ENCODE peak calls at places on chromosomes 12 and 14, in four cellular contexts. X is H1, B is HepG2, Q is K562. V is an unnamed sample.

GRCh38 chr12:93107943-93108342 is 178.8 kb upstream of the EEA1 start:
- DNase-seq in B (no peak), X (no peak), Q (no peak), V (no peak)

GRCh38 chr12:58369576-58369975 is 428.2 kb downstream of the ATP23 start:
- DNase-seq in X (no peak), B (no peak), Q (no peak), V (no peak)

GRCh38 chr14:100531591-100532121 is 55.6 kb downstream of the BEGAIN start:
- DNase-seq in X (no peak), B (no peak), Q (no peak), V (no peak)

GRCh38 chr12:16349132-16349463 is 1.7 kb downstream of the MGST1 start:
- DNase-seq in B (peak), Q (peak), X (no peak), V (peak)

GRCh38 chr14:25003537-25003936 is 46.4 kb downstream of the STXBP6 start:
- DNase-seq in Q (no peak), B (no peak), X (no peak), V (no peak)

GRCh38 chr12:57118711-57119271 is 7.6 kb upstream of the STAT6 start:
- DNase-seq in B (no peak), X (no peak), Q (no peak), V (no peak)

GRCh38 chr12:51751657-51752056 is 96.9 kb downstream of the FIGNL2 start:
- DNase-seq in Q (no peak), X (no peak), B (no peak), V (peak)

GRCh38 chr12:40907115-40907521 is 214.9 kb downstream of the CNTN1 start:
- DNase-seq in X (no peak), Q (no peak), B (no peak), V (no peak)

GRCh38 chr14:95486875-95487668 is 29.4 kb downstream of the SYNE3 start:
- DNase-seq in B (no peak), X (no peak), Q (no peak), V (no peak)

DNA sequence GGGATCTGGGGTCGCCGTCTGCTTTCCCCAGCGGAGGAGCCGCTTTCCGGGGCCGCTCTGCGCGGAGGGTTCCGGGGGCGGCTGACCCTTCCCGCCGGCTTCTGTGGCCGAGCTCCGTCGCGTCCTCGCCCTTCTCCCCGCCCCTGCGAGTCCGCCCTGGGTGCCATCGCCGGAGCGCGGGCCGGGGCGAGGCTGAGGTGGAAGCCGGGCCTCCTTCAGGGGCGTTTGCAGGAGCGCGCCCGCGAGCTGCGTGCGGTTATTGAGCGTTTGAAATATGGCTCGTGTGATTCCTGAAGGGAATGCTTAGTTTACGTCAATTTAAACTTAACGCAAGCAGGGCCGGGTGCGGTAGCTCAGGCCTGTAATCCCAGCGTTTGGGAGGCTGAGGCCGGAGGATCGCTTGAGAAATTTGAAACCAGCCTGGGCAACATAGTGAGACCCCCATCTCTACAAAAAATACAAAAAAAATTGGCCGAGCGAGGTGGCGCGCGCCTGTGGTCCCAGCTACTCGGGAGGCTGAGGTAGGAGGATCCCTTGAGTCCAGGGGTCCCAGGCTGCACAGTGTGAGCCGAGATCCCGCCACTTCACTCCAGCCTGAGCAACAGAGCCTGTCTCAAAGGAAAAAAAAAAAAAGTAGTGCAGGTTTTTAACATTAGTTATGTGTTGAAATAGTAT is 664 bp downstream of the PGAM5 start:
- DNase-seq in B (no peak), Q (no peak), X (peak), V (peak)
- TF ChIP-seq JUN in B (no peak), Q (no peak), X (no peak), V (no peak)

GRCh38 chr12:20832911-20833310 is 22.4 kb downstream of the SLCO1B3 start:
- DNase-seq in X (no peak), Q (no peak), B (no peak), V (no peak)

GRCh38 chr12:20829919-20830318 is 19.4 kb downstream of the SLCO1B3 start:
- DNase-seq in B (no peak), Q (no peak), X (no peak), V (no peak)

DNA sequence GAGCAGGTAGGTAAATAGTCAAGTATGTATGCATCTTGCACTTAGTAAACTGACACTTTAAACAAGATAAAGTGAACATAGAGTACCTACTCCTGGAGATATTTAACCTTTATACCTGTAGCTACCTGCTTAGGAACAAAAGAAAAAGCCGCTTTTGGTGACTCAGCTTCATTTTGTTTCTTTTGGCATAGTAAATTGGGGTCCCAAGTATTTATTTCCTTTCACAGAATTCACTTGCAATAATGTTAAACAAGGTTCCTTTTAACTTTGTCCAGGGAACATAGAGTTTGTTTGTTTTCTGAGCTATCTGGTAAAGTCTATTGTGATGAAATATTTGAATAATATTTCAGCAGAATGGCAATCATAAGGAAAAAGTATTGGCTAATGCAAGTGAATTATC is 20.0 kb downstream of the SLCO1B3 start:
- DNase-seq in X (no peak), Q (no peak), B (no peak), V (no peak)
- TF ChIP-seq POLR2AphosphoS5 in X (no peak), Q (no peak), B (no peak), V (no peak)

DNA sequence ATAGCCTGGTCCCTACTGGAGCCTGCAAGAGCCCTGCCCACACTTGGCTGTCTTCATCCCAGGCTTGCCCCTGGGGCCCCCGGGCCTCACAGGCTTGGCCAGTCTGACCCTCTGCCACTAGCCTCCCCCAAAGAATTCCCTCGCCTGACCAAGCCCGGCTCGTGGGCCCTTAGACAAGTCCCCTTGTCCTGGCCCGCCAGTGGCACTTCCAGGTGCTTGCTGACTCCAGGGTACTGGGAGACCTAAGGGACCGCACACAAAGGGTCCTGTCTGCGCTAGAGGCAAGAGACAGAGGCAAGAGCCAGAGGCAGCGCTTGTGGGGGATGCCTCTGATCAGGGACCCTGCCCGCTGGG is 5.0 kb downstream of the BTBD6 start:
- DNase-seq in B (no peak), X (no peak), Q (no peak), V (no peak)
- TF ChIP-seq JUN in B (no peak), X (no peak), Q (no peak), V (no peak)

DNA sequence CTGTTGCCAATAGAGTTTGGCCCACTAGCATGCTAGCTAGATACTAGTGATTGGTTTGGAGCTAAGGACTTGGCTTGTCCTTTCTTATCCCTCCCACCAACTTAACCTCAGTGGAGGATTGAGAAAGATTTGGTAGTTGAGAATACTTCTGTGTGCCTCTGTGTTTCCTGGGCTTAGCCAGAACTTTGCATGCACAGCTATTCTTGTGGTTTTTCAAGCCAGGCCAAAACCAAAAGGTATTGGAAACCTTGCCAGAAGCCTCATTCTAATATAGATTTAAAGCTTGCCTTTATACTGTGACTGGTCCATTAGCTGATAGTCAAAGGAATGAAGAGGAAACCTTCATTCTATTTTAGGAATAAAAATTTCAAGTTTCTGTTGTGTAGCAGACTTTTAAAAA is 188.5 kb downstream of the CCDC91 start:
- DNase-seq in X (no peak), B (no peak), Q (no peak), V (no peak)
- TF ChIP-seq POLR2AphosphoS5 in X (no peak), B (no peak), Q (no peak), V (no peak)

DNA sequence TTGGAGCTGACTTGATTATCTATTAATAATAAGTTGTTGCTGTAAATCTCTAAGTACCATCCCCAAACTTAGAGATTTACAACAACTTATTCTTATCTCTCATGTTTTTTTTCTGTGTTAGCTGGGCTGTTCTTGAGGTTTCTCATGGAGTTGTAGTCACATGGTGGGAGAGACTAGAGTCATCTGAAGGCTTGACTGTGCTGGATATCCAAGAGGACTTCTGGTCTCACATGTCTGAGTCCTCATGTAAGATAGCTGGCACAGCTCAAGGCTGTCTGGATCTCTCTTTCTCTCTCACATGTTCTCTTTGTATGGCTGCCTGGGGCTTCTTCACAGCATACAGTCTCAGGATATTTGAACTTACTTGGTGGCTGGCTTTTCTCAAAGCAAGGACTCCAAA is 63.8 kb downstream of the DACT1 start:
- DNase-seq in X (no peak), Q (no peak), B (no peak), V (no peak)
- TF ChIP-seq JUN in X (no peak), Q (no peak), B (no peak), V (no peak)

DNA sequence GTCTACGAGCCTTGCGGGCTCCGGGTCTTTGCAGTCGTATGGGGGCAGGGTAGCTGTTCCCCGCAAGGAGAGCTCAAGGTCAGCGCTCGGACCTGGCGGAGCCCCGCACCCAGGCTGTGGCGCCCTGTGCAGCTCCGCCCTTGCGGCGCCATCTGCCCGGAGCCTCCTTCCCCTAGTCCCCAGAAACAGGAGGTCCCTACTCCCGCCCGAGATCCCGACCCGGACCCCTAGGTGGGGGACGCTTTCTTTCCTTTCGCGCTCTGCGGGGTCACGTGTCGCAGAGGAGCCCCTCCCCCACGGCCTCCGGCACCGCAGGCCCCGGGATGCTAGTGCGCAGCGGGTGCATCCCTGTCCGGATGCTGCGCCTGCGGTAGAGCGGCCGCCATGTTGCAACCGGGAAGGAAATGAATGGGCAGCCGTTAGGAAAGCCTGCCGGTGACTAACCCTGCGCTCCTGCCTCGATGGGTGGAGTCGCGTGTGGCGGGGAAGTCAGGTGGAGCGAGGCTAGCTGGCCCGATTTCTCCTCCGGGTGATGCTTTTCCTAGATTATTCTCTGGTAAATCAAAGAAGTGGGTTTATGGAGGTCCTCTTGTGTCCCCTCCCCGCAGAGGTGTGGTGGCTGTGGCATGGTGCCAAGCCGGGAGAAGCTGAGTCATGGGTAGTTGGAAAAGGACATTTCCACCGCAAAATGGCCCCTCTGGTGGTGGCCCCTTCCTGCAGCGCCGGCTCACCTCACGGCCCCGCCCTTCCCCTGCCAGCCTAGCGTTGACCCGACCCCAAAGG is 788 bp downstream of the GAPDH start:
- DNase-seq in X (peak), B (peak), Q (peak), V (peak)
- TF ChIP-seq POLR2AphosphoS5 in X (peak), B (no peak), Q (peak), V (peak)

DNA sequence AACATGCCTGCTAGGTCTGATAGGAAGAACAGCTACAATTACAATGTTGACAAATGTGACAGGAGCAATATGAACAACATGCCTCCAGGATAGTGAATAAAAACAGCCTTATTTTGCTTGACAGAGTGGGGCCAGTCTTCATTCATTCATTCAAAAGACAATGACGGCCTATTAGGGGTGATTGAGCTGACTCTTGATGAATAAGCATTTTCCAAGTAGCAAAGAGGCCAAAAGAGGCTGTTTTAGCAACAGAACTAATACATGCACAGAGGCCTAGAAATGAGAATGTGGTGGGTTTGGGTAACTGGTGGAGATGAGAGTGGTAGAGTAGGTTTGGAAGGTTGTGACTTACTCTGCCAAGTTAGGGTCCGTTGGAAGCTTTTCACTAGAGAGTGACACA is 138.3 kb downstream of the APAF1 start:
- DNase-seq in Q (no peak), B (no peak), X (no peak), V (no peak)
- TF ChIP-seq JUN in Q (no peak), B (no peak), X (no peak), V (no peak)